ENCODE peak calls at places on chromosome 10, in ten cellular contexts. J is occipital lobe; Y is HFFc6; P is stimulated activated CD4-positive, alpha-beta T cell treated with anti-CD3 and anti-CD28 coated beads, Interleukin-4, amount 100 ng/mL, for 4 hours; D is activated CD4-positive, alpha-beta T cell treated with anti-CD3 and anti-CD28 coated beads, Interleukin-2, amount 50 U/mL, for 1 hour; S is left ventricle myocardium inferior; O is activated CD8-positive, alpha-beta T cell treated with anti-CD3 and anti-CD28 coated beads, Interleukin-2, amount 10 ng/mL, durations not matched to agents 7 days and 5 days; X is GM12865; R is Daoy; N is AG09319. Q is an unnamed sample.

GRCh38 chr10:50396491-50397311 is 145.4 kb upstream of the ASAH2 start:
- DNase-seq in J (no peak), Y (peak), P (no peak), D (no peak), S (no peak), O (no peak), X (peak), R (no peak), N (no peak), Q (no peak)

GRCh38 chr10:126661841-126662520 is 8.5 kb downstream of the C10orf90 start:
- DNase-seq in J (no peak), Y (no peak), P (no peak), D (no peak), S (no peak), O (no peak), X (no peak), R (peak), N (no peak), Q (no peak)

GRCh38 chr10:129207276-129207675 is 259.8 kb upstream of the MGMT start:
- DNase-seq in J (no peak), Y (no peak), P (no peak), D (no peak), S (no peak), O (no peak), X (no peak), R (no peak), N (no peak), Q (no peak)

GRCh38 chr10:5663692-5664427 is 2.5 kb downstream of the ASB13 start:
- DNase-seq in J (no peak), Y (no peak), P (no peak), D (no peak), S (no peak), O (no peak), X (no peak), R (no peak), N (no peak), Q (no peak)

GRCh38 chr10:100743626-100744135 is 1.7 kb upstream of the PAX2 start:
- DNase-seq in J (no peak), Y (peak), P (peak), D (peak), S (no peak), O (peak), X (peak), R (peak), N (peak), Q (peak)

GRCh38 chr10:53469383-53469782 is 696.8 kb upstream of the MBL2 start:
- DNase-seq in J (no peak), Y (no peak), P (no peak), D (no peak), S (no peak), O (no peak), X (no peak), R (no peak), N (no peak), Q (no peak)

GRCh38 chr10:35372329-35372728 is 36.0 kb downstream of the CCNY start:
- DNase-seq in J (no peak), Y (peak), P (no peak), D (no peak), S (peak), O (no peak), X (no peak), R (peak), N (peak), Q (no peak)

GRCh38 chr10:75035975-75036708 is 75.3 kb upstream of the SAMD8 start:
- DNase-seq in J (no peak), Y (peak), P (no peak), D (no peak), S (no peak), O (no peak), X (peak), R (no peak), N (no peak), Q (no peak)

GRCh38 chr10:24834869-24835268 is 111.2 kb upstream of the ARHGAP21 start:
- DNase-seq in J (no peak), Y (no peak), P (no peak), D (no peak), S (no peak), O (no peak), X (no peak), R (no peak), N (no peak), Q (no peak)

GRCh38 chr10:50275650-50276235 is 24.4 kb upstream of the ASAH2 start:
- DNase-seq in J (no peak), Y (peak), P (peak), D (peak), S (peak), O (peak), X (peak), R (peak), N (no peak), Q (peak)

Q was measured in B cell.